ENCODE peak calls at places on chromosomes 12 and 14, in four cellular contexts. One of them, this sample, is unnamed.

GRCh38 chr12:88945041-88945732 is 364.9 kb upstream of the KITLG start:
- DNase-seq in uterus: no peak
- DNase-seq in PC-9: no peak
- DNase-seq in OCI-LY7: no peak
- DNase-seq in this sample: no peak

GRCh38 chr12:111444706-111445310 is 39.1 kb downstream of the SH2B3 start:
- DNase-seq in uterus: peak; percentile 34
- DNase-seq in PC-9: no peak
- DNase-seq in OCI-LY7: peak; percentile 93
- DNase-seq in this sample: peak; percentile 75

GRCh38 chr14:101217972-101218371 is 314.4 kb upstream of the RTL1 start:
- DNase-seq in uterus: peak; percentile 6
- DNase-seq in PC-9: no peak
- DNase-seq in OCI-LY7: no peak
- DNase-seq in this sample: no peak

GRCh38 chr14:69483765-69484443 is 624 bp upstream of the PLEKHD1 start:
- DNase-seq in uterus: no peak
- DNase-seq in PC-9: no peak
- DNase-seq in OCI-LY7: no peak
- DNase-seq in this sample: no peak

GRCh38 chr14:24430682-24431568 is 1.2 kb downstream of the KHNYN start:
- DNase-seq in uterus: peak; percentile 18
- DNase-seq in PC-9: no peak
- DNase-seq in OCI-LY7: peak; percentile 63
- DNase-seq in this sample: peak; percentile 36

GRCh38 chr12:2925322-2925995 is 33.7 kb upstream of the TEAD4 start:
- DNase-seq in uterus: no peak
- DNase-seq in PC-9: no peak
- DNase-seq in OCI-LY7: no peak
- DNase-seq in this sample: no peak

GRCh38 chr12:60926256-60926655 is 1330.4 kb downstream of the SLC16A7 start:
- DNase-seq in uterus: no peak
- DNase-seq in PC-9: no peak
- DNase-seq in OCI-LY7: no peak
- DNase-seq in this sample: no peak

GRCh38 chr12:60489071-60489470 is 893.2 kb downstream of the SLC16A7 start:
- DNase-seq in uterus: no peak
- DNase-seq in PC-9: no peak
- DNase-seq in OCI-LY7: no peak
- DNase-seq in this sample: no peak

GRCh38 chr12:88245905-88246304 is 103.8 kb downstream of the TMTC3 start:
- DNase-seq in uterus: no peak
- DNase-seq in PC-9: no peak
- DNase-seq in OCI-LY7: no peak
- DNase-seq in this sample: no peak

GRCh38 chr12:34386621-34387255 is 364.4 kb downstream of the ALG10 start:
- DNase-seq in uterus: no peak
- DNase-seq in PC-9: no peak
- DNase-seq in OCI-LY7: no peak
- DNase-seq in this sample: no peak

GRCh38 chr14:94449930-94450329 is 2.7 kb downstream of the SERPINA11 start:
- DNase-seq in uterus: no peak
- DNase-seq in PC-9: no peak
- DNase-seq in OCI-LY7: no peak
- DNase-seq in this sample: no peak
- H3K27ac ChIP-seq in uterus: no peak overlapping the region
- H3K27ac ChIP-seq in PC-9: no peak overlapping the region
- H3K27ac ChIP-seq in OCI-LY7: no peak overlapping the region
- H3K27ac ChIP-seq in this sample: no peak overlapping the region

GRCh38 chr12:117026343-117026742 is 72.9 kb downstream of the TESC start:
- DNase-seq in uterus: no peak
- DNase-seq in PC-9: no peak
- DNase-seq in OCI-LY7: no peak
- DNase-seq in this sample: no peak
- H3K27ac ChIP-seq in uterus: no peak overlapping the region
- H3K27ac ChIP-seq in PC-9: no peak overlapping the region
- H3K27ac ChIP-seq in OCI-LY7: no peak overlapping the region
- H3K27ac ChIP-seq in this sample: no peak overlapping the region

DNA sequence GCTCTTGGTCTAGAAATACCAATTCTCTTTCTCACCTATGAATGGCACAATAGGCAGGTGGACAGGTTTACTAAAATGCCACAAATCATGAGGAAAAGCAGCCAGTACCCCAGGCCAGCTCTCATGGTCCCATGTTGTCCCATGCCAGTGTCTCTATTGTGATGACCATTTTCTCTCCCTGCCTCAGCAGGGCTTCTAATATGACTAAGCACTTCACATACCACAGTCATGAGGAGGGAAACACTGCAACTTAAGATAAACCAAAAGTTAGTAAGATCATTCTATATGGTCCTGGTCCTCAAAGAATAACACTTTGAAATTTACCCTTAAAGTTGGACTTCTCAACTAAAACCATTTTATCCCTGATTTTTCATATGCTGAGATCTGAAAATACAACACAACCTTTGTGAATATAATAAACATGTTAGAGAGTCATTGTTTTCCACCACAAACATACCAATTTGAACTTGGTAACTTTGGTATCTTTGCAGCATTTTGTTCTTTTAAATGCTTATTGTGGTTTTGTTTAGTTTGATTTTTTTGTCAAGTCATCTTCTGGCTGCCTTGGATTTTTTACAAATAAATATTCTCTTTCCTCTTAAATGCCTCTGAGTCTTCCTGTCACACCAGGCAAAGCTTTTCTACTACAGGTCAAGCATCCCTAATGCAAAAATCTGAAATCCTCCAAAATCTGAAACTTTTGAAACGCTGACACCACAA is 3.5 kb downstream of the TTC5 start:
- DNase-seq in uterus: no peak
- DNase-seq in PC-9: no peak
- DNase-seq in OCI-LY7: no peak
- DNase-seq in this sample: no peak
- H3K27ac ChIP-seq in uterus: no peak overlapping the region
- H3K27ac ChIP-seq in PC-9: no peak overlapping the region
- H3K27ac ChIP-seq in OCI-LY7: no peak overlapping the region
- H3K27ac ChIP-seq in this sample: no peak overlapping the region

GRCh38 chr12:125128380-125128779 is 63.1 kb downstream of the AACS start:
- DNase-seq in uterus: no peak
- DNase-seq in PC-9: no peak
- DNase-seq in OCI-LY7: no peak
- DNase-seq in this sample: no peak

GRCh38 chr12:125125271-125125670 is 60.0 kb downstream of the AACS start:
- DNase-seq in uterus: no peak
- DNase-seq in PC-9: peak; percentile 92
- DNase-seq in OCI-LY7: no peak
- DNase-seq in this sample: no peak

GRCh38 chr12:125131958-125132357 is 66.7 kb downstream of the AACS start:
- DNase-seq in uterus: no peak
- DNase-seq in PC-9: no peak
- DNase-seq in OCI-LY7: no peak
- DNase-seq in this sample: no peak

GRCh38 chr12:125129592-125130255 is 64.5 kb downstream of the AACS start:
- DNase-seq in uterus: no peak
- DNase-seq in PC-9: peak; percentile 27
- DNase-seq in OCI-LY7: no peak
- DNase-seq in this sample: no peak

DNA sequence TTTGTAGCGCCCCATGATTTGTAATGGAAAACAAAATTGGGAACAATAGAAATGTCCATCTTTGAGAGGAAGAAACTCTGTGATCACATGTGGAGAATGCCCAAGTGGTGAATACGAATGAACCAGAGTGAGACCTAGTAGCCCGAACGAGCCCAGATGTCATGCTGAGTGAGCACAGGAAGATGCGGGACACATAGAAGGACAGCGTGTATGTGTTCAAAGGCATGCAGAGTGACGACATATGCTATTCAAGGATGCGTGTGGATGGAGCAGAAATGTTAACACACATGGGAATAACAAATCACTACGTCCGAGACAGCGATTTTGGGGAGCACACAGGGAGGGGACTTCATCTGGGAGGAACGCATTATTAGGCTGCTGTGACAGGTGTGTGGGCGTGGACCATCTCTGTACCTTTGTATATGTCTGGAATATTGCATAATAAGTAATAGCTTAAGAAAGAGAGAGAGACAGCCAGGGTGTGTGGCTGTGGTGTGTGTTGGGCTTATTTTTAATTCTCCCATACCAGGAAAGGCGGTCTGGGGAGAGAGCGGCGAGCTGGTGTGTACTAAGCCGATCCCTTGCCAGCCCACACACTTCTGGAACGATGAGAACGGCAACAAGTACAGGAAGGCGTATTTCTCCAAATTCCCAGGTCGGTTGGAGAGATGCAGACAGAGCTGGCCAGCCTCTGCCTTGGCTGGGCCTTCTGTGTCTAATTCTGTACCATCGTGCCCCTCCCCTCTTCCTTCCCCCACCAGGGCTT is 63.8 kb downstream of the AACS start:
- DNase-seq in uterus: no peak
- DNase-seq in PC-9: peak; percentile 25
- DNase-seq in OCI-LY7: no peak
- DNase-seq in this sample: no peak
- H3K27ac ChIP-seq in uterus: no peak overlapping the region
- H3K27ac ChIP-seq in PC-9: no peak overlapping the region
- H3K27ac ChIP-seq in OCI-LY7: no peak overlapping the region
- H3K27ac ChIP-seq in this sample: no peak overlapping the region

DNA sequence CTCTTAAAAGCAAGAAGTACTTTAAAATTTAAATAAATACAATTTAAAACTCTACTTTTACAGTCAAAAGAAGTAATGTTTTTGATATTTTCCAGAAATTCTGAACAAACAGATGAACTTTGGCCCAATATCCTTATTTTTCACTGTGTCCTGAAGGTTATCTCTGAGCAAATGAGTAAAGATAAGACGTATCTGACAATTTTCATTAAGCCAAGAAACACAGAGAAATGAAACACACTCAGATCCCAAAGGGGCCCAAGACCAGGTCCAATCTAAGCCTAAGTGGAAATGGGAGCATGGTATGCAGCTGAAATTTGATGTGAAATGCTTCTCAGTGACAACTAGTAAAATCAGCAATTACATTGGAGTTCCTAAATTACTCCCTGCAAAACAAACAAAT is 105.6 kb upstream of the COCH start:
- DNase-seq in uterus: no peak
- DNase-seq in PC-9: no peak
- DNase-seq in OCI-LY7: no peak
- DNase-seq in this sample: no peak
- H3K27ac ChIP-seq in uterus: no peak overlapping the region
- H3K27ac ChIP-seq in PC-9: no peak overlapping the region
- H3K27ac ChIP-seq in OCI-LY7: no peak overlapping the region
- H3K27ac ChIP-seq in this sample: no peak overlapping the region

DNA sequence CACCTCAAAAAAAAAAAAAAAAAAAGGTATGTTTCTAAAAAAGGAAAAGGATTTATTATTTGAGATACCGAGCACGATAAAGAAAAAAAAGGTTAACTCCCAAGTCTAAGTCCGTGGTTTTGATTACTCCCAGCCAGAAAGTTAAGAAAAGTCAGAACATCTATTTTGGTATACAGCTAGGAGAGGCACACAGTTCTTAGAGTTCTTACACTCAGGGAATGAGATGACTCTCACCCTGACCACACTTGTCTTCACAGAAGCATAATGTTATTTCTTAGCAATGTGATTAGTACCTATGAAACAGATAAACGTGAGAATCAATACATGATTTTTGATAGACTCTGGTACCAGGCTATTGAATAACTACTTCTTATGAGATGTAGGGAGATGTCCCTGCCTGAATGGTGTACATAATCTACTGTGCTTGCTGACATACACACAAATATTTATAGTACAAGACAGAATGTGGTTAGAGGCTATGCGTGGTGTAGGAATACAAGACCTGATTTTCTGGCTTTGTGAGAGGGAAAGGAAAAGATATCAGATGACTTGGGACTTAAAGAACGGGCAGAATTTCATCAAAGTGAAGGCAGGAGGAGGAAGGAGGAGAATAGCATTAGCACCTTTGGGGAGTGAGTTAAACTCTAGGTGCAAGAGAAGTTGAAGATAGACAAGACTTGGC is 31.6 kb downstream of the LIMA1 start:
- DNase-seq in uterus: no peak
- DNase-seq in PC-9: peak; percentile 95
- DNase-seq in OCI-LY7: no peak
- DNase-seq in this sample: no peak
- H3K27ac ChIP-seq in uterus: peak overlapping the region; percentile 36
- H3K27ac ChIP-seq in PC-9: peak overlapping the region; percentile 98
- H3K27ac ChIP-seq in OCI-LY7: no peak overlapping the region
- H3K27ac ChIP-seq in this sample: no peak overlapping the region

GRCh38 chr12:104538056-104538455 is 81.3 kb downstream of the CHST11 start:
- DNase-seq in uterus: no peak
- DNase-seq in PC-9: no peak
- DNase-seq in OCI-LY7: no peak
- DNase-seq in this sample: no peak

GRCh38 chr12:104534857-104535248 is 78.1 kb downstream of the CHST11 start:
- DNase-seq in uterus: no peak
- DNase-seq in PC-9: no peak
- DNase-seq in OCI-LY7: no peak
- DNase-seq in this sample: no peak

GRCh38 chr12:104535383-104535782 is 78.6 kb downstream of the CHST11 start:
- DNase-seq in uterus: no peak
- DNase-seq in PC-9: no peak
- DNase-seq in OCI-LY7: no peak
- DNase-seq in this sample: no peak

GRCh38 chr12:104536841-104537240 is 80.1 kb downstream of the CHST11 start:
- DNase-seq in uterus: no peak
- DNase-seq in PC-9: no peak
- DNase-seq in OCI-LY7: peak; percentile 78
- DNase-seq in this sample: no peak

GRCh38 chr12:104539063-104539462 is 82.3 kb downstream of the CHST11 start:
- DNase-seq in uterus: no peak
- DNase-seq in PC-9: no peak
- DNase-seq in OCI-LY7: no peak
- DNase-seq in this sample: no peak
- H3K27ac ChIP-seq in uterus: no peak overlapping the region
- H3K27ac ChIP-seq in PC-9: no peak overlapping the region
- H3K27ac ChIP-seq in OCI-LY7: no peak overlapping the region
- H3K27ac ChIP-seq in this sample: no peak overlapping the region

GRCh38 chr12:104275689-104276088 is 27.9 kb upstream of the EID3 start:
- DNase-seq in uterus: no peak
- DNase-seq in PC-9: no peak
- DNase-seq in OCI-LY7: no peak
- DNase-seq in this sample: no peak
- H3K27ac ChIP-seq in uterus: no peak overlapping the region
- H3K27ac ChIP-seq in PC-9: peak overlapping the region; percentile 99
- H3K27ac ChIP-seq in OCI-LY7: peak overlapping the region; percentile 59
- H3K27ac ChIP-seq in this sample: no peak overlapping the region

This sample was measured in effector memory CD4-positive, alpha-beta T cell.